ENCODE peak calls at places on chromosomes 13 and 19, in six cellular contexts. T is heart left ventricle, O is IMR-90, I is thyroid gland, E is fibroblast of lung, Q is kidney. C is an unnamed sample.
A peak's percentile ranks its signal among the peaks of the same experiment; 100 is the strongest.

GRCh38 chr19:51012661-51013190 is 6.8 kb downstream of the KLK10 start:
- DNase-seq in O (no peak), E (no peak), Q (no peak), I (no peak), T (no peak), C (no peak)

GRCh38 chr19:16386619-16387240 is 62.1 kb downstream of the KLF2 start:
- DNase-seq in T (peak; percentile 62), O (peak; percentile 69), E (peak; percentile 40), Q (peak; percentile 65), I (peak; percentile 47), C (no peak)

GRCh38 chr19:35332817-35333216 is 3.8 kb downstream of the CD22 start:
- DNase-seq in Q (peak; percentile 39), E (no peak), I (no peak), O (no peak), T (no peak), C (no peak)

GRCh38 chr13:20891768-20892167 is 10.8 kb downstream of the XPO4 start:
- DNase-seq in T (no peak), I (no peak), O (no peak), E (no peak), Q (no peak), C (no peak)

GRCh38 chr19:10661946-10662345 is 7.8 kb downstream of the ILF3 start:
- DNase-seq in T (no peak), I (no peak), O (no peak), Q (no peak), E (no peak), C (no peak)

GRCh38 chr13:31225998-31226675 is 26.4 kb downstream of the B3GLCT start:
- DNase-seq in E (no peak), Q (no peak), I (no peak), O (no peak), T (no peak), C (no peak)

GRCh38 chr19:12090807-12091206 is 26.3 kb downstream of the ZNF844 start:
- DNase-seq in T (peak; percentile 52), O (peak; percentile 53), E (peak; percentile 25), I (peak; percentile 61), Q (no peak), C (peak; percentile 3)

GRCh38 chr13:49303533-49304252 is 56.0 kb downstream of the CDADC1 start:
- DNase-seq in O (no peak), E (no peak), Q (no peak), T (peak; percentile 44), I (peak; percentile 76), C (no peak)

GRCh38 chr13:30466841-30467252 is 1.1 kb upstream of the HMGB1 start:
- DNase-seq in T (no peak), Q (no peak), O (peak; percentile 20), I (no peak), E (peak; percentile 23), C (no peak)

GRCh38 chr19:55156202-55157063 is 1.1 kb downstream of the TNNI3 start:
- DNase-seq in O (peak; percentile 44), E (peak; percentile 25), T (peak; percentile 91), I (peak; percentile 29), Q (peak; percentile 81), C (no peak)

GRCh38 chr13:104648291-104648690 is 1582.1 kb upstream of the SLC10A2 start:
- DNase-seq in Q (no peak), T (no peak), E (no peak), I (no peak), O (no peak), C (no peak)

GRCh38 chr13:111490611-111491010 is 170.2 kb downstream of the TEX29 start:
- DNase-seq in E (no peak), I (no peak), O (no peak), Q (peak; percentile 15), T (no peak), C (no peak)

GRCh38 chr13:73996569-73996968 is 137.6 kb downstream of the KLF12 start:
- DNase-seq in Q (no peak), I (no peak), E (no peak), T (no peak), O (no peak), C (no peak)

GRCh38 chr13:73997964-73998363 is 136.2 kb downstream of the KLF12 start:
- DNase-seq in Q (no peak), I (no peak), E (no peak), T (no peak), O (no peak), C (no peak)

GRCh38 chr13:73998631-73999030 is 135.6 kb downstream of the KLF12 start:
- DNase-seq in I (no peak), O (no peak), Q (no peak), E (no peak), T (no peak), C (no peak)

GRCh38 chr13:74003374-74003773 is 130.8 kb downstream of the KLF12 start:
- DNase-seq in I (no peak), E (no peak), T (no peak), Q (no peak), O (peak; percentile 22), C (no peak)

DNA sequence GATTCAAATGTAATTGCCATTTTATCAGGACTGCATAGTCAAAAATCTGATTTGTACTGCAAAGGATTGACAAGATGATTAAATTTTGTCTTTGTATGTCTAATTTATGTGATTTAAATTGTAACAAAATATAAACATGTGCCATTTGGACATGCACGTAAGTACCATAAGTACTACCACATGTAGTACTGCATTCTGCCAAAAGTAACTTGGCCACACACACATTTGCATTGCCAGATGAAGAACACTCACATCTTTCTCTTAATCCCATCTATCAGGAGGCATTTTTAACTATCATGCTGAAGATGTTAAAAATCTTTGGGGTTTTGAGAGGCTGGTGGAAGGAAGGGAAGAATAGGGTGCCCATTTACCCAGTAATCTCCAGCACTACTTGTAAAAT is 133.3 kb downstream of the KLF12 start:
- DNase-seq in E (no peak), T (no peak), Q (no peak), I (no peak), O (no peak), C (no peak)
- H3K4me1 ChIP-seq in E (no peaks in the 10 kb centered on the region), T (no peaks in the 10 kb centered on the region), Q (no peaks in the 10 kb centered on the region), I (no peaks in the 10 kb centered on the region), O (no peaks in the 10 kb centered on the region), C (peaks cover 6% of the 10 kb centered on the region)

DNA sequence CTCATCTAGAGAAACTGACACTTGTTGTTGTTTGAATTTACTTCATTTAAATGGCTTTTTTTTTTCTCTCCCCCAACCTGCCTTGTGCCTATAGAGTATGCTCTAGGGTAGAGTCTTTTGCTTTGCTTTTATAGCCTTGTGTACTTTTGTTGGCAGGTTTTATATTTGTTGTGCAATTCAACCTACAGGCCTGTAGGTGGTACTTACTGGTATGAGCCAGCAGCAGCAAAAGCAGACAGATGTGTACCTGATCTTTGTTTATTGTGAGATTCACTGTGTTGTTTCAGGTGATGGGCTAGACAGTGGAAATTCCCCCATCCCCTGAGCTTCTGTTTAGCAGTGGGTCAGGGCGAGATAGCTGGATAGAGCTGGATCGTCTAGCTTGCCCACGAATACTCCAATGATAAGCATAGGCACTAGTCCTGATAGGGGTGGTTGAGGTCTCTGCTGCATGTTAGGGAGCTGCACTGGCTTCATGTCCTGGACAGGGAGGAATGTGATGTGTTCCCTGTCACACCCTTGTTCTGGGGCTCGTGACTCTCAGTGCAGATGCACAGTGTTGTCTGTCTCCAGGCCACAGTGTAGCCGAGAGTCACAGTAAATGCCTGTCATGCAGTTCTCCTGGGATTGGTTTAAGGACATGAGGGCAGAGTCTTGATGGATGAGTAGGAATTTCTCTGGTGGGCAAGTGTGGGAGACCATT is 21.3 kb downstream of the DNAJC3 start:
- DNase-seq in Q (no peak), I (no peak), T (no peak), E (no peak), O (peak; percentile 17), C (no peak)
- TF ChIP-seq CTCF in Q (no peak), I (no peak), T (no peak), E (no peak), O (peak; percentile 27), C (no peak)

DNA sequence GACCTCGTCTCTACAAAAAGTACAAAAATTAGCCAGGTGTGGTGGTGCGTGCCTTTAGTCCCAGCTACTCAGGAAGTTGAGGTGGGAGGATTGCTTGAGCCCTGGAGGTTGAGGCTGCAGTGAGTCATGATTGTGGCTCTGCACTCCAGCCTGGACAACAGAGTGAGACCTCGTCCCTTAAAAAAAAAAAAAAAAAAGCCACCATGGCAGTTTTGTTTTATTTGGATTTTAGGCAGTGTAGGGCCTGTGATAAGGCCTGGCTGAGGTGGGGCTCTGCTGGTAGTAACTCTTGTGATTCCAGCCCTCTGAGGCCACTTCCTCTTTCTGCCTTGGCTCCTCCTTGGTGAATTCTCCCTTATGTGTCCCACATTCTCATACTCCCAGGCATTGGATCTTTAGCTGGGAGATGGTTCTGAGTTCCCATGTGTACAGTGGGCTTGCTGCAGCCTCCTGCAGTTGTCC is 39.2 kb downstream of the GATAD2A start:
- DNase-seq in T (peak; percentile 30), O (peak; percentile 36), Q (peak; percentile 20), E (peak; percentile 40), I (no peak), C (no peak)
- H3K27ac ChIP-seq in T (no peak overlapping the region), O (peak overlapping the region; percentile 2), Q (no peak overlapping the region), E (peak overlapping the region; percentile 22), I (no peak overlapping the region), C (peak overlapping the region; percentile 61)

GRCh38 chr19:2634228-2634951 is 68.1 kb downstream of the GNG7 start:
- DNase-seq in O (no peak), I (peak; percentile 95), T (peak; percentile 85), E (no peak), Q (no peak), C (peak; percentile 63)

GRCh38 chr19:2636142-2636896 is 66.2 kb downstream of the GNG7 start:
- DNase-seq in O (no peak), Q (peak; percentile 62), E (no peak), I (peak; percentile 69), T (peak; percentile 23), C (no peak)

GRCh38 chr19:2634960-2635359 is 67.5 kb downstream of the GNG7 start:
- DNase-seq in Q (no peak), O (no peak), E (no peak), I (no peak), T (no peak), C (no peak)

GRCh38 chr19:2631213-2631821 is 71.2 kb downstream of the GNG7 start:
- DNase-seq in I (no peak), E (peak; percentile 15), T (no peak), O (peak; percentile 12), Q (no peak), C (no peak)

DNA sequence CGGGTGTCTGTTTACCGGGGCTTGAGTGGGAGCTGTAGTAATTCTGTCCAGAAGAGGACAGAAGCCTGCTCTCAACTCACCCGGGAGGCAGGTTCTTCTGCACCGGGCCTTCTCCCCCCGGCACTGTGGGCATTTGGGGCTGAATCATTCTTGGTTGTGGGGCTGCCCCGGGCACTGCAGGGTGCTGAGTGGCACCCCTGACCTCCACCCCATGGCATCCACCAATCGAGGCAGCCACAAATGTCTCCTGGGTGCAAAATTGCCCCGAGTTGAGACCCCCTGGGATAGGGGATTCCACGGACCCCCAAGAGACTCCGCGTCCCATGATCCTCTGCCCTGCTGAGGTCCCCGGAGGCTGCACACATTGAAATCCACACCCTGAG is 68.8 kb downstream of the GNG7 start:
- DNase-seq in I (peak; percentile 41), Q (no peak), E (no peak), O (no peak), T (no peak), C (no peak)
- H3K4me1 ChIP-seq in I (peaks cover 83% of the 10 kb centered on the region), Q (peaks cover 17% of the 10 kb centered on the region), E (no peaks in the 10 kb centered on the region), O (peaks cover 2% of the 10 kb centered on the region), T (no peaks in the 10 kb centered on the region), C (peaks cover 24% of the 10 kb centered on the region)

GRCh38 chr19:29873801-29874575 is 62.2 kb downstream of the CCNE1 start:
- DNase-seq in E (no peak), O (no peak), T (no peak), Q (no peak), I (no peak), C (no peak)
- TF ChIP-seq CTCF in E (no peak), O (no peak), T (no peak), Q (no peak), I (no peak), C (no peak)

GRCh38 chr13:97307096-97307495 is 85.0 kb downstream of the MBNL2 start:
- DNase-seq in I (no peak), O (no peak), E (no peak), T (no peak), Q (no peak), C (no peak)
- H3K27ac ChIP-seq in I (no peak overlapping the region), O (no peak overlapping the region), E (peak overlapping the region; percentile 19), T (peak overlapping the region; percentile 39), Q (peak overlapping the region; percentile 16), C (no peak overlapping the region)